ENCODE peak calls at places on chromosomes 16 and 17, in five cellular contexts. One of them, this sample, is unnamed.

GRCh38 chr16:50856991-50857390 is 115.1 kb downstream of the CYLD start:
- DNase-seq in ovary: no peak
- DNase-seq in uterus: no peak
- DNase-seq in GM23338: no peak
- DNase-seq in cardiac muscle cell: no peak
- DNase-seq in this sample: no peak

GRCh38 chr17:67293251-67294203 is 48.5 kb upstream of the HELZ start:
- DNase-seq in uterus: peak
- DNase-seq in GM23338: peak
- DNase-seq in cardiac muscle cell: peak
- DNase-seq in ovary: peak
- DNase-seq in this sample: peak

GRCh38 chr17:82031303-82031884 is at the start of gene RAC3:
- DNase-seq in cardiac muscle cell: peak
- DNase-seq in uterus: no peak
- DNase-seq in GM23338: peak
- DNase-seq in ovary: no peak
- DNase-seq in this sample: peak

GRCh38 chr17:74241434-74241833 is 28.1 kb downstream of the TTYH2 start:
- DNase-seq in GM23338: no peak
- DNase-seq in uterus: no peak
- DNase-seq in cardiac muscle cell: peak
- DNase-seq in ovary: no peak
- DNase-seq in this sample: no peak

GRCh38 chr17:36913132-36913531 is 24.1 kb upstream of the LHX1 start:
- DNase-seq in GM23338: no peak
- DNase-seq in cardiac muscle cell: no peak
- DNase-seq in uterus: no peak
- DNase-seq in ovary: no peak
- DNase-seq in this sample: no peak

GRCh38 chr16:82954224-82954929 is 327.6 kb downstream of the CDH13 start:
- DNase-seq in cardiac muscle cell: peak
- DNase-seq in GM23338: no peak
- DNase-seq in ovary: no peak
- DNase-seq in uterus: no peak
- DNase-seq in this sample: peak

GRCh38 chr17:27573971-27574525 is 56.9 kb upstream of the LGALS9 start:
- DNase-seq in GM23338: peak
- DNase-seq in uterus: no peak
- DNase-seq in ovary: no peak
- DNase-seq in cardiac muscle cell: peak
- DNase-seq in this sample: peak

GRCh38 chr17:17026163-17026562 is 16.1 kb upstream of the MPRIP start:
- DNase-seq in uterus: no peak
- DNase-seq in cardiac muscle cell: no peak
- DNase-seq in ovary: no peak
- DNase-seq in GM23338: no peak
- DNase-seq in this sample: no peak

GRCh38 chr17:48294989-48295892 is 134.8 kb downstream of the SKAP1 start:
- DNase-seq in uterus: no peak
- DNase-seq in ovary: no peak
- DNase-seq in GM23338: no peak
- DNase-seq in cardiac muscle cell: peak
- DNase-seq in this sample: peak

GRCh38 chr16:50902457-50902856 is 160.6 kb downstream of the CYLD start:
- DNase-seq in GM23338: peak
- DNase-seq in ovary: no peak
- DNase-seq in cardiac muscle cell: no peak
- DNase-seq in uterus: no peak
- DNase-seq in this sample: no peak

GRCh38 chr16:72932677-72933335 is 115.1 kb downstream of the ZFHX3 start:
- DNase-seq in cardiac muscle cell: no peak
- DNase-seq in ovary: no peak
- DNase-seq in uterus: no peak
- DNase-seq in GM23338: no peak
- DNase-seq in this sample: no peak

GRCh38 chr17:41544497-41544896 is 16.4 kb upstream of the KRT19 start:
- DNase-seq in GM23338: no peak
- DNase-seq in ovary: no peak
- DNase-seq in uterus: no peak
- DNase-seq in cardiac muscle cell: no peak
- DNase-seq in this sample: no peak

GRCh38 chr17:43021739-43022512 is at the start of gene VAT1:
- DNase-seq in cardiac muscle cell: peak
- DNase-seq in ovary: peak
- DNase-seq in GM23338: peak
- DNase-seq in uterus: peak
- DNase-seq in this sample: peak

GRCh38 chr16:983044-984030 is 1.8 kb downstream of the SOX8 start:
- DNase-seq in ovary: no peak
- DNase-seq in uterus: no peak
- DNase-seq in cardiac muscle cell: peak
- DNase-seq in GM23338: peak
- DNase-seq in this sample: no peak

GRCh38 chr16:47990676-47991075 is 165.1 kb downstream of the ABCC12 start:
- DNase-seq in uterus: no peak
- DNase-seq in cardiac muscle cell: no peak
- DNase-seq in GM23338: no peak
- DNase-seq in ovary: no peak
- DNase-seq in this sample: no peak

GRCh38 chr17:3738562-3739295 is 15.0 kb downstream of the HASPIN start:
- DNase-seq in uterus: no peak
- DNase-seq in ovary: no peak
- DNase-seq in GM23338: peak
- DNase-seq in cardiac muscle cell: no peak
- DNase-seq in this sample: no peak

GRCh38 chr17:49871211-49871610 is 23.3 kb upstream of the TAC4 start:
- DNase-seq in cardiac muscle cell: no peak
- DNase-seq in uterus: no peak
- DNase-seq in GM23338: no peak
- DNase-seq in ovary: no peak
- DNase-seq in this sample: no peak

GRCh38 chr16:2026461-2027023 is at the start of gene NHERF2:
- DNase-seq in GM23338: peak
- DNase-seq in cardiac muscle cell: peak
- DNase-seq in ovary: no peak
- DNase-seq in uterus: no peak
- DNase-seq in this sample: no peak

GRCh38 chr16:27225536-27226360 is 22.4 kb downstream of the KDM8 start:
- DNase-seq in ovary: peak
- DNase-seq in cardiac muscle cell: no peak
- DNase-seq in GM23338: no peak
- DNase-seq in uterus: no peak
- DNase-seq in this sample: no peak

GRCh38 chr17:45221081-45221996 is at the start of gene FMNL1:
- DNase-seq in cardiac muscle cell: no peak
- DNase-seq in uterus: no peak
- DNase-seq in GM23338: peak
- DNase-seq in ovary: no peak
- DNase-seq in this sample: no peak

GRCh38 chr17:27489045-27489715 is 32.9 kb downstream of the KSR1 start:
- DNase-seq in GM23338: no peak
- DNase-seq in ovary: peak
- DNase-seq in cardiac muscle cell: peak
- DNase-seq in uterus: peak
- DNase-seq in this sample: peak

GRCh38 chr16:84307209-84307954 is 12.7 kb downstream of the WFDC1 start:
- DNase-seq in uterus: no peak
- DNase-seq in ovary: no peak
- DNase-seq in cardiac muscle cell: no peak
- DNase-seq in GM23338: no peak
- DNase-seq in this sample: no peak

DNA sequence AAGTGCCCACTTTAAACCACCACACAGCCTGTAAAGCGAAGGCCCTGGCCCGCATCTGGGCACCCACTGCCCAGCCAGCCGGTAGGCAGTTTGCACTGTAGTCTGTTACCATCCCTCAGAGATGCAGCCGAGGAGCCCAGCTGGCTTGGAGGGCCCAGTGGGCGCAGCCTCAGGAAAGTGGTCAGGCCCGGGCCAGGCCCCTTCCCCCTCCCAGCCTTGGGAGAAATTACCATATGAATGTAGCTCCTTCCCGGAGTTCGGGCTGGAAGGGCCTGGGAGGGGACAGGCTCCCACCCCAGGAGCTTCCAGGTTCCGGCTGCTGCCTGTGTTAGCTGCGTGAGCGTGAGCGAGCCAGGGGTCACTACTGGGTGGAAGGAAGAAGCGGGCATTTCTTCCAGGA is 325.4 kb downstream of the SEC14L1 start:
- DNase-seq in ovary: no peak
- DNase-seq in GM23338: peak
- DNase-seq in cardiac muscle cell: no peak
- DNase-seq in uterus: no peak
- DNase-seq in this sample: no peak
- H3K4me3 ChIP-seq in ovary: no peak
- H3K4me3 ChIP-seq in GM23338: peak
- H3K4me3 ChIP-seq in cardiac muscle cell: no peak
- H3K4me3 ChIP-seq in uterus: no peak
- H3K4me3 ChIP-seq in this sample: no peak

DNA sequence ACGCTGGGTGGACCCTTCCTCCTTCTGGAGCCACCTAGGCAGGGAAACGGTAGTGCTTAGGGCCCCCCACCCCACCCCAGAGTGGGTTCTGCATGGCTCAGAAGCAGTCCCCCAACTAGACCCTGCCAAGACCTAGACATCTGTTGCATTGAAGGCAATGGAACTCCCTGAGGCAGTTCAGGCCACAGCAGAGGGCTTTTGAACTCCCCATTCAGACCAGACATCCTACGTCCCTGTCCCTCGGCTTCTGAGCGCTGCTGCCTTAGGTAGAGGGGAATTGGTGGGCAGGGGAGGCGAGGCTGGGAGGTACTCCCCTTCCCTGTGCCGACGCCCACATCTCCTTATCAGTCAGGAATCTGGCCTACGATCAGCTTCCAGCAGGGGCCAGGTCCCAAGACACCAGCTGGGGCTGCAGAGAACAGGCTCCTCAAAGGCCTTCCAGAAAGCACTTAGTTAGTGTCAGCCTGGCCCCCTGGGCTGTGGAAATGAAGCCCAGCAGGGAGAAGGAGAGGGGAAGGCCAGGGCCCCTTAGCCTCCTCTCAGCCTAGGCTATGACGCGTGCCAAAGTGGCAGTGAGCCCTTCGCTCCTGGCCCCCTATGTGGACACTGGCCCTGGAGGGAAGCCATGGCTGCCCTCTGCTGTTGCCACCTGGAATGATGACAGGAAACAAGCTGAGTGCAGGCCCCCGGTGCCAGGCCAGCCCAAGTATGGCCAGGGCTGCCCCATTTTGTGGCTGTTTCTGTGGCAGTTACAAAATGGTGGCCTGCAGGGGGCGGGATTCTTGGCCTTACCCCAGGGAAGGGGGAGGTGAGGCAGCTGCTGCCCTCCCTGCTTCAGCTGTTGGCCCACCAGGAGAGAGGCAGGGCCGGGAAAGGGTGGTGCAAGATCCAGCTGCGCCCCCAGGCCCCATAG is 11.1 kb downstream of the TBX4 start:
- DNase-seq in ovary: no peak
- DNase-seq in cardiac muscle cell: no peak
- DNase-seq in uterus: no peak
- DNase-seq in GM23338: peak
- DNase-seq in this sample: no peak
- TF ChIP-seq CTCF in ovary: no peak
- TF ChIP-seq CTCF in cardiac muscle cell: peak
- TF ChIP-seq CTCF in uterus: no peak
- TF ChIP-seq CTCF in GM23338: peak
- TF ChIP-seq CTCF in this sample: peak

GRCh38 chr17:31072186-31072585 is 22.6 kb upstream of the NF1 start:
- DNase-seq in uterus: no peak
- DNase-seq in cardiac muscle cell: peak
- DNase-seq in GM23338: peak
- DNase-seq in ovary: no peak
- DNase-seq in this sample: peak
- H3K4me3 ChIP-seq in uterus: no peak
- H3K4me3 ChIP-seq in cardiac muscle cell: no peak
- H3K4me3 ChIP-seq in GM23338: no peak
- H3K4me3 ChIP-seq in ovary: no peak
- H3K4me3 ChIP-seq in this sample: no peak

GRCh38 chr16:63289834-63290460 is 1253.7 kb upstream of the CDH8 start:
- DNase-seq in GM23338: peak
- DNase-seq in ovary: no peak
- DNase-seq in cardiac muscle cell: peak
- DNase-seq in uterus: no peak
- DNase-seq in this sample: peak
- TF ChIP-seq CTCF in GM23338: peak
- TF ChIP-seq CTCF in ovary: no peak
- TF ChIP-seq CTCF in cardiac muscle cell: peak
- TF ChIP-seq CTCF in uterus: no peak
- TF ChIP-seq CTCF in this sample: peak

GRCh38 chr16:87844374-87844733 is 25.0 kb downstream of the SLC7A5 start:
- DNase-seq in uterus: no peak
- DNase-seq in cardiac muscle cell: no peak
- DNase-seq in ovary: no peak
- DNase-seq in GM23338: peak
- DNase-seq in this sample: no peak
- H3K4me3 ChIP-seq in uterus: no peak
- H3K4me3 ChIP-seq in cardiac muscle cell: no peak
- H3K4me3 ChIP-seq in ovary: no peak
- H3K4me3 ChIP-seq in GM23338: no peak
- H3K4me3 ChIP-seq in this sample: no peak